ENCODE peak calls at places on chromosomes 1 and 21, in seven cellular contexts. One of them, this sample, is unnamed.

GRCh38 chr1:96887501-96887900 is 165.9 kb downstream of the PTBP2 start:
- DNase-seq in ascending aorta: no peak
- DNase-seq in caudate nucleus: no peak
- DNase-seq in GM23248: no peak
- DNase-seq in dorsolateral prefrontal cortex: no peak
- DNase-seq in cardiac muscle cell: no peak
- DNase-seq in right atrium auricular region: no peak
- DNase-seq in this sample: no peak

GRCh38 chr1:2519729-2520128 is 6.7 kb downstream of the PANK4 start:
- DNase-seq in ascending aorta: no peak
- DNase-seq in caudate nucleus: no peak
- DNase-seq in GM23248: no peak
- DNase-seq in dorsolateral prefrontal cortex: no peak
- DNase-seq in cardiac muscle cell: no peak
- DNase-seq in right atrium auricular region: no peak
- DNase-seq in this sample: no peak

GRCh38 chr1:25338188-25338981 is at the start of gene TMEM50A:
- DNase-seq in ascending aorta: peak; percentile 94
- DNase-seq in caudate nucleus: peak; percentile 61
- DNase-seq in GM23248: peak; percentile 91
- DNase-seq in dorsolateral prefrontal cortex: peak; percentile 89
- DNase-seq in cardiac muscle cell: peak; percentile 88
- DNase-seq in right atrium auricular region: peak; percentile 92
- DNase-seq in this sample: peak; percentile 27

GRCh38 chr1:208170252-208170651 is 73.9 kb downstream of the PLXNA2 start:
- DNase-seq in ascending aorta: no peak
- DNase-seq in caudate nucleus: no peak
- DNase-seq in GM23248: no peak
- DNase-seq in dorsolateral prefrontal cortex: peak; percentile 59
- DNase-seq in cardiac muscle cell: no peak
- DNase-seq in right atrium auricular region: no peak
- DNase-seq in this sample: no peak

GRCh38 chr1:67674260-67675011 is 10.6 kb upstream of the GADD45A start:
- DNase-seq in ascending aorta: no peak
- DNase-seq in caudate nucleus: no peak
- DNase-seq in GM23248: peak; percentile 45
- DNase-seq in dorsolateral prefrontal cortex: no peak
- DNase-seq in cardiac muscle cell: peak; percentile 67
- DNase-seq in right atrium auricular region: peak; percentile 66
- DNase-seq in this sample: no peak

GRCh38 chr1:200862713-200863415 is 9.9 kb upstream of the GPR25 start:
- DNase-seq in ascending aorta: no peak
- DNase-seq in caudate nucleus: no peak
- DNase-seq in GM23248: no peak
- DNase-seq in dorsolateral prefrontal cortex: no peak
- DNase-seq in cardiac muscle cell: no peak
- DNase-seq in right atrium auricular region: no peak
- DNase-seq in this sample: no peak

GRCh38 chr1:25779894-25780293 is 20.1 kb upstream of the SELENON start:
- DNase-seq in ascending aorta: no peak
- DNase-seq in caudate nucleus: no peak
- DNase-seq in GM23248: no peak
- DNase-seq in dorsolateral prefrontal cortex: no peak
- DNase-seq in cardiac muscle cell: no peak
- DNase-seq in right atrium auricular region: no peak
- DNase-seq in this sample: no peak

GRCh38 chr1:80472145-80472544 is 1328.6 kb upstream of the ADGRL2 start:
- DNase-seq in ascending aorta: no peak
- DNase-seq in caudate nucleus: no peak
- DNase-seq in GM23248: no peak
- DNase-seq in dorsolateral prefrontal cortex: no peak
- DNase-seq in cardiac muscle cell: no peak
- DNase-seq in right atrium auricular region: no peak
- DNase-seq in this sample: no peak

GRCh38 chr1:5744911-5745431 is 247.3 kb downstream of the NPHP4 start:
- DNase-seq in ascending aorta: no peak
- DNase-seq in caudate nucleus: peak; percentile 32
- DNase-seq in GM23248: peak; percentile 8
- DNase-seq in dorsolateral prefrontal cortex: peak; percentile 49
- DNase-seq in cardiac muscle cell: no peak
- DNase-seq in right atrium auricular region: no peak
- DNase-seq in this sample: no peak

GRCh38 chr1:151909167-151910149 is at the start of gene THEM4:
- DNase-seq in ascending aorta: peak; percentile 99
- DNase-seq in caudate nucleus: peak; percentile 90
- DNase-seq in GM23248: peak; percentile 99
- DNase-seq in dorsolateral prefrontal cortex: peak; percentile 98
- DNase-seq in cardiac muscle cell: peak; percentile 99
- DNase-seq in right atrium auricular region: peak; percentile 97
- DNase-seq in this sample: peak; percentile 49

GRCh38 chr1:172948457-172948856 is 102.3 kb downstream of the TNFSF18 start:
- DNase-seq in ascending aorta: no peak
- DNase-seq in caudate nucleus: no peak
- DNase-seq in GM23248: peak; percentile 95
- DNase-seq in dorsolateral prefrontal cortex: no peak
- DNase-seq in cardiac muscle cell: peak; percentile 54
- DNase-seq in right atrium auricular region: no peak
- DNase-seq in this sample: peak; percentile 68

GRCh38 chr1:164631751-164632150 is 72.8 kb downstream of the PBX1 start:
- DNase-seq in ascending aorta: no peak
- DNase-seq in caudate nucleus: no peak
- DNase-seq in GM23248: no peak
- DNase-seq in dorsolateral prefrontal cortex: no peak
- DNase-seq in cardiac muscle cell: no peak
- DNase-seq in right atrium auricular region: no peak
- DNase-seq in this sample: no peak

GRCh38 chr1:20080441-20081330 is 10.7 kb downstream of the PLA2G5 start:
- DNase-seq in ascending aorta: no peak
- DNase-seq in caudate nucleus: no peak
- DNase-seq in GM23248: no peak
- DNase-seq in dorsolateral prefrontal cortex: no peak
- DNase-seq in cardiac muscle cell: no peak
- DNase-seq in right atrium auricular region: no peak
- DNase-seq in this sample: no peak

GRCh38 chr1:7482077-7482476 is 289.0 kb upstream of the VAMP3 start:
- DNase-seq in ascending aorta: no peak
- DNase-seq in caudate nucleus: no peak
- DNase-seq in GM23248: no peak
- DNase-seq in dorsolateral prefrontal cortex: no peak
- DNase-seq in cardiac muscle cell: no peak
- DNase-seq in right atrium auricular region: no peak
- DNase-seq in this sample: no peak

GRCh38 chr1:7483634-7484383 is 287.3 kb upstream of the VAMP3 start:
- DNase-seq in ascending aorta: no peak
- DNase-seq in caudate nucleus: no peak
- DNase-seq in GM23248: no peak
- DNase-seq in dorsolateral prefrontal cortex: no peak
- DNase-seq in cardiac muscle cell: no peak
- DNase-seq in right atrium auricular region: no peak
- DNase-seq in this sample: no peak

GRCh38 chr1:7487756-7488474 is 283.2 kb upstream of the VAMP3 start:
- DNase-seq in ascending aorta: no peak
- DNase-seq in caudate nucleus: no peak
- DNase-seq in GM23248: no peak
- DNase-seq in dorsolateral prefrontal cortex: no peak
- DNase-seq in cardiac muscle cell: no peak
- DNase-seq in right atrium auricular region: no peak
- DNase-seq in this sample: no peak

GRCh38 chr1:7482772-7483495 is 288.2 kb upstream of the VAMP3 start:
- DNase-seq in ascending aorta: no peak
- DNase-seq in caudate nucleus: no peak
- DNase-seq in GM23248: no peak
- DNase-seq in dorsolateral prefrontal cortex: no peak
- DNase-seq in cardiac muscle cell: no peak
- DNase-seq in right atrium auricular region: no peak
- DNase-seq in this sample: no peak

GRCh38 chr1:7485086-7485780 is 285.9 kb upstream of the VAMP3 start:
- DNase-seq in ascending aorta: no peak
- DNase-seq in caudate nucleus: no peak
- DNase-seq in GM23248: no peak
- DNase-seq in dorsolateral prefrontal cortex: no peak
- DNase-seq in cardiac muscle cell: no peak
- DNase-seq in right atrium auricular region: no peak
- DNase-seq in this sample: no peak
- H3K27ac ChIP-seq in ascending aorta: no peak overlapping the region
- H3K27ac ChIP-seq in caudate nucleus: no peak overlapping the region
- H3K27ac ChIP-seq in GM23248: no peak overlapping the region
- H3K27ac ChIP-seq in dorsolateral prefrontal cortex: no peak overlapping the region
- H3K27ac ChIP-seq in cardiac muscle cell: no peak overlapping the region
- H3K27ac ChIP-seq in right atrium auricular region: no peak overlapping the region
- H3K27ac ChIP-seq in this sample: no peak overlapping the region

DNA sequence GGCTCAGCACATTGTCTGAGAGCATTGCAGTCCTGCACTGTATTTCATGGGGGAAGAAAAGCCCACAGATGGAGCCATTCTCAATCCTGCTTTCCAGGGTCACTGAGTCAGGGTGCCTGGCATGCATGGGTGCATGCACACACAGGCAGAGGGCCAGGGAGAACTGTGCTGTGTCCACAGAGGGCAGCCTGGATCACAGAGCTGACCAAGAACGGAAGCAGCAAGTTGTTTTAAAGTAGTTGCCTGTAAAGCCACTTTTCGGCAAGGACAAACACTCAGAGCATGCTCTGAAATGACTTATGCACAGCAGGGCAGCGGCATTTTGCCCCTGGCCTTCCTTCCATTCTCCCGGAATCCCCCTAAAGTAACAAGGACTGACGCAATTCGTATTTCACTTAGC is 3.6 kb downstream of the ERG start:
- DNase-seq in ascending aorta: peak; percentile 85
- DNase-seq in caudate nucleus: no peak
- DNase-seq in GM23248: peak; percentile 26
- DNase-seq in dorsolateral prefrontal cortex: no peak
- DNase-seq in cardiac muscle cell: no peak
- DNase-seq in right atrium auricular region: no peak
- DNase-seq in this sample: no peak
- H3K27ac ChIP-seq in ascending aorta: peak overlapping the region; percentile 84
- H3K27ac ChIP-seq in caudate nucleus: no peak overlapping the region
- H3K27ac ChIP-seq in GM23248: no peak overlapping the region
- H3K27ac ChIP-seq in dorsolateral prefrontal cortex: no peak overlapping the region
- H3K27ac ChIP-seq in cardiac muscle cell: no peak overlapping the region
- H3K27ac ChIP-seq in right atrium auricular region: peak overlapping the region; percentile 33
- H3K27ac ChIP-seq in this sample: no peak overlapping the region

GRCh38 chr21:28215214-28215954 is 777.3 kb downstream of the LTN1 start:
- DNase-seq in ascending aorta: no peak
- DNase-seq in caudate nucleus: no peak
- DNase-seq in GM23248: peak; percentile 88
- DNase-seq in dorsolateral prefrontal cortex: no peak
- DNase-seq in cardiac muscle cell: peak; percentile 89
- DNase-seq in right atrium auricular region: no peak
- DNase-seq in this sample: peak; percentile 54
- H3K27ac ChIP-seq in ascending aorta: peak overlapping the region; percentile 23
- H3K27ac ChIP-seq in caudate nucleus: no peak overlapping the region
- H3K27ac ChIP-seq in GM23248: peak overlapping the region; percentile 38
- H3K27ac ChIP-seq in dorsolateral prefrontal cortex: no peak overlapping the region
- H3K27ac ChIP-seq in cardiac muscle cell: no peak overlapping the region
- H3K27ac ChIP-seq in right atrium auricular region: peak overlapping the region; percentile 40
- H3K27ac ChIP-seq in this sample: peak overlapping the region; percentile 20

GRCh38 chr21:29295066-29295650 is 3.6 kb upstream of the BACH1 start:
- DNase-seq in ascending aorta: no peak
- DNase-seq in caudate nucleus: no peak
- DNase-seq in GM23248: no peak
- DNase-seq in dorsolateral prefrontal cortex: no peak
- DNase-seq in cardiac muscle cell: no peak
- DNase-seq in right atrium auricular region: no peak
- DNase-seq in this sample: no peak
- H3K27ac ChIP-seq in ascending aorta: no peak overlapping the region
- H3K27ac ChIP-seq in caudate nucleus: no peak overlapping the region
- H3K27ac ChIP-seq in GM23248: no peak overlapping the region
- H3K27ac ChIP-seq in dorsolateral prefrontal cortex: no peak overlapping the region
- H3K27ac ChIP-seq in cardiac muscle cell: no peak overlapping the region
- H3K27ac ChIP-seq in right atrium auricular region: no peak overlapping the region
- H3K27ac ChIP-seq in this sample: no peak overlapping the region

GRCh38 chr1:17201201-17202021 is 3.5 kb upstream of the PADI1 start:
- DNase-seq in ascending aorta: peak; percentile 40
- DNase-seq in caudate nucleus: no peak
- DNase-seq in GM23248: no peak
- DNase-seq in dorsolateral prefrontal cortex: no peak
- DNase-seq in cardiac muscle cell: no peak
- DNase-seq in right atrium auricular region: no peak
- DNase-seq in this sample: no peak

GRCh38 chr1:17200246-17200645 is 4.7 kb upstream of the PADI1 start:
- DNase-seq in ascending aorta: no peak
- DNase-seq in caudate nucleus: no peak
- DNase-seq in GM23248: no peak
- DNase-seq in dorsolateral prefrontal cortex: no peak
- DNase-seq in cardiac muscle cell: peak; percentile 65
- DNase-seq in right atrium auricular region: no peak
- DNase-seq in this sample: no peak

GRCh38 chr1:17199267-17200044 is 5.5 kb upstream of the PADI1 start:
- DNase-seq in ascending aorta: peak; percentile 48
- DNase-seq in caudate nucleus: no peak
- DNase-seq in GM23248: peak; percentile 44
- DNase-seq in dorsolateral prefrontal cortex: no peak
- DNase-seq in cardiac muscle cell: no peak
- DNase-seq in right atrium auricular region: no peak
- DNase-seq in this sample: no peak

GRCh38 chr1:17198476-17199258 is 6.3 kb upstream of the PADI1 start:
- DNase-seq in ascending aorta: peak; percentile 53
- DNase-seq in caudate nucleus: no peak
- DNase-seq in GM23248: no peak
- DNase-seq in dorsolateral prefrontal cortex: no peak
- DNase-seq in cardiac muscle cell: no peak
- DNase-seq in right atrium auricular region: no peak
- DNase-seq in this sample: no peak

DNA sequence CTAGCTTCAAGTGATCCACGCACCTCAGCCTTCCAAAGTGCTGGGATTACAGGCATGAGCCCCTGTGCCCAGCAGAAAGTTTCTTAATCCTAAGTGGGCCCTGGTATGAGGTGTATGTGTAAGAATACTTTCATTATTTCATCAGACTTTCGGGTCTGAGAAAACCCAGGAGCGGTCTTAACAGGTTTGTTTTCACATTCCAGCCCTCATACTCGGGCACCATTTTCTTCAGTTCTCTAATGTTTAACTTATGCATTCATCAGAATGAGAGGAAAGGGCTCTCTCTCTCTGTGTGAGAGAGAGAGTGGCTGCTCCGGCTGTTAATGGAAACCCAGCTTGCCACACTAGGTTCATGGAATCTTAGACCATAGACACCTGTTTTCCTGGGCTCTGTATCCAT is 4.2 kb upstream of the PADI1 start:
- DNase-seq in ascending aorta: peak; percentile 13
- DNase-seq in caudate nucleus: no peak
- DNase-seq in GM23248: no peak
- DNase-seq in dorsolateral prefrontal cortex: no peak
- DNase-seq in cardiac muscle cell: no peak
- DNase-seq in right atrium auricular region: no peak
- DNase-seq in this sample: no peak
- H3K27ac ChIP-seq in ascending aorta: no peak overlapping the region
- H3K27ac ChIP-seq in caudate nucleus: no peak overlapping the region
- H3K27ac ChIP-seq in GM23248: no peak overlapping the region
- H3K27ac ChIP-seq in dorsolateral prefrontal cortex: no peak overlapping the region
- H3K27ac ChIP-seq in cardiac muscle cell: peak overlapping the region; percentile 19
- H3K27ac ChIP-seq in right atrium auricular region: no peak overlapping the region
- H3K27ac ChIP-seq in this sample: no peak overlapping the region

GRCh38 chr1:17577907-17578297 is 38.4 kb downstream of the ARHGEF10L start:
- DNase-seq in ascending aorta: no peak
- DNase-seq in caudate nucleus: no peak
- DNase-seq in GM23248: no peak
- DNase-seq in dorsolateral prefrontal cortex: no peak
- DNase-seq in cardiac muscle cell: no peak
- DNase-seq in right atrium auricular region: no peak
- DNase-seq in this sample: no peak
- H3K27ac ChIP-seq in ascending aorta: peak overlapping the region; percentile 95
- H3K27ac ChIP-seq in caudate nucleus: no peak overlapping the region
- H3K27ac ChIP-seq in GM23248: no peak overlapping the region
- H3K27ac ChIP-seq in dorsolateral prefrontal cortex: no peak overlapping the region
- H3K27ac ChIP-seq in cardiac muscle cell: no peak overlapping the region
- H3K27ac ChIP-seq in right atrium auricular region: no peak overlapping the region
- H3K27ac ChIP-seq in this sample: no peak overlapping the region

This sample was measured in epithelial cell of prostate.